ENCODE peak calls at places on chromosomes 13 and 19, in nine cellular contexts. S is cardiac muscle cell; Q is astrocyte; G is Jurkat, Clone E6-1; W is HFF-Myc; V is AG09309; Z is endodermal cell; J is GM23248; X is heart right ventricle. N is an unnamed sample.
A peak's percentile ranks its signal among the peaks of the same experiment; 100 is the strongest.

GRCh38 chr13:100542546-100543156 is 45.9 kb downstream of the GGACT start:
- DNase-seq in X (no peak), J (peak; percentile 69), G (peak; percentile 65), S (no peak), Z (no peak), W (no peak), Q (peak; percentile 25), V (peak; percentile 59), N (no peak)

GRCh38 chr19:39405930-39406655 is 554 bp upstream of the ZFP36 start:
- DNase-seq in Q (no peak), X (no peak), W (no peak), V (no peak), G (peak; percentile 80), J (peak; percentile 67), Z (peak; percentile 66), S (no peak), N (no peak)

GRCh38 chr13:29509999-29510586 is 85.4 kb downstream of the SLC7A1 start:
- DNase-seq in W (no peak), J (peak; percentile 88), V (no peak), X (no peak), Q (peak; percentile 61), S (no peak), G (no peak), Z (no peak), N (no peak)

GRCh38 chr13:44695520-44695919 is 119.4 kb upstream of the TSC22D1 start:
- DNase-seq in X (no peak), G (no peak), S (no peak), Q (no peak), W (no peak), J (no peak), V (no peak), Z (no peak), N (no peak)

GRCh38 chr13:48975101-48975925 is at the start of gene FNDC3A:
- DNase-seq in Q (peak; percentile 61), J (peak; percentile 77), X (peak; percentile 83), Z (peak; percentile 89), V (no peak), W (peak; percentile 36), G (peak; percentile 74), S (peak; percentile 88), N (no peak)

GRCh38 chr19:55460670-55461258 is 678 bp downstream of the ISOC2 start:
- DNase-seq in V (peak; percentile 52), W (no peak), J (peak; percentile 89), Z (peak; percentile 96), G (no peak), S (peak; percentile 90), X (peak; percentile 87), Q (peak; percentile 69), N (no peak)

GRCh38 chr13:94712812-94713555 is 639 bp upstream of the SOX21 start:
- DNase-seq in W (no peak), X (no peak), Q (peak; percentile 60), S (peak; percentile 72), V (peak; percentile 13), G (no peak), Z (peak; percentile 81), J (peak; percentile 70), N (no peak)

GRCh38 chr13:83878691-83879410 is 3.4 kb downstream of the SLITRK1 start:
- DNase-seq in X (no peak), W (no peak), S (peak; percentile 28), Z (peak; percentile 69), J (no peak), V (no peak), G (no peak), Q (no peak), N (no peak)

GRCh38 chr13:52969373-52969772 is 59.2 kb upstream of the OLFM4 start:
- DNase-seq in J (no peak), W (no peak), G (no peak), Z (no peak), V (no peak), S (no peak), X (no peak), Q (no peak), N (no peak)

GRCh38 chr19:43467276-43467675 is 1.9 kb upstream of the LYPD3 start:
- DNase-seq in J (no peak), X (no peak), W (no peak), V (no peak), Q (no peak), S (no peak), Z (no peak), G (no peak), N (no peak)

GRCh38 chr19:13839938-13840750 is 36.8 kb upstream of the NANOS3 start:
- DNase-seq in S (no peak), V (no peak), Z (peak; percentile 51), J (peak; percentile 94), X (peak; percentile 68), W (no peak), G (no peak), Q (no peak), N (no peak)

GRCh38 chr13:80463673-80464352 is 122.9 kb upstream of the SPRY2 start:
- DNase-seq in X (no peak), V (no peak), S (peak; percentile 5), Q (no peak), Z (no peak), W (no peak), J (no peak), G (no peak), N (no peak)

DNA sequence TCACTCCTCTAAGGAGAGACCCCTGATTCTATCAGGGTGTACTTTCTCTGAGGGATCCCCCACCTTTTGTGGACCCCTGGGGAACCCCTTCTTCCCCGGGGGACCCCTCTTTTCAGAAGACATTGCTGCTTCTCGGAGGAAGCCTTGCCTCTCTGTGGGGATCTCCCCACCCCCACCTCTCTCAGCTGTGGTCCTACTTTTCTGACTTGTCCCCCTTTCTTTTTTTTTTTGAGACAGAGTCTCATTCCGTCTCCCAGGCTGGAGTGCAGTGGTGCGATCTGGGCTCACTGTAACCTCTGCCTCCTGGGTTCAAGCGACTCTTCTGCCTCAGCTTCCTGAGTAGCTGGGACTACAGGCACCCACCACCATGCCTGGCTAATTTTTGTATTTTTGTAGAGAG is 18.4 kb upstream of the GATAD2A start:
- DNase-seq in X (no peak), J (no peak), Z (no peak), G (no peak), V (no peak), S (no peak), Q (no peak), W (no peak), N (no peak)
- H3K4me3 ChIP-seq in X (peak overlapping the region; percentile 82), J (peak overlapping the region; percentile 99), Z (peak overlapping the region; percentile 95), G (peak overlapping the region; percentile 87), V (peak overlapping the region; percentile 79), S (peak overlapping the region; percentile 75), Q (peak overlapping the region; percentile 79), W (peak overlapping the region; percentile 95), N (peak overlapping the region; percentile 98)

GRCh38 chr13:25169356-25169755 is 2.7 kb downstream of the AMER2 start:
- DNase-seq in S (no peak), V (no peak), Q (no peak), G (no peak), W (no peak), J (no peak), Z (no peak), X (no peak), N (no peak)

GRCh38 chr13:25168800-25169199 is 3.3 kb downstream of the AMER2 start:
- DNase-seq in V (no peak), X (no peak), G (no peak), S (no peak), J (no peak), Z (no peak), W (no peak), Q (no peak), N (no peak)

GRCh38 chr13:25167775-25168174 is 4.3 kb downstream of the AMER2 start:
- DNase-seq in G (no peak), X (no peak), W (no peak), Q (no peak), Z (no peak), J (no peak), S (no peak), V (no peak), N (no peak)

GRCh38 chr13:25165664-25166063 is 6.4 kb downstream of the AMER2 start:
- DNase-seq in V (no peak), W (no peak), G (no peak), X (no peak), Z (no peak), J (no peak), S (peak; percentile 52), Q (no peak), N (no peak)

GRCh38 chr13:25167349-25167748 is 4.7 kb downstream of the AMER2 start:
- DNase-seq in V (no peak), J (no peak), W (no peak), Q (no peak), G (no peak), X (no peak), Z (no peak), S (no peak), N (no peak)
- H3K4me3 ChIP-seq in V (no peak overlapping the region), J (no peak overlapping the region), W (no peak overlapping the region), Q (no peak overlapping the region), G (no peak overlapping the region), X (no peak overlapping the region), Z (no peak overlapping the region), S (no peak overlapping the region), N (no peak overlapping the region)

DNA sequence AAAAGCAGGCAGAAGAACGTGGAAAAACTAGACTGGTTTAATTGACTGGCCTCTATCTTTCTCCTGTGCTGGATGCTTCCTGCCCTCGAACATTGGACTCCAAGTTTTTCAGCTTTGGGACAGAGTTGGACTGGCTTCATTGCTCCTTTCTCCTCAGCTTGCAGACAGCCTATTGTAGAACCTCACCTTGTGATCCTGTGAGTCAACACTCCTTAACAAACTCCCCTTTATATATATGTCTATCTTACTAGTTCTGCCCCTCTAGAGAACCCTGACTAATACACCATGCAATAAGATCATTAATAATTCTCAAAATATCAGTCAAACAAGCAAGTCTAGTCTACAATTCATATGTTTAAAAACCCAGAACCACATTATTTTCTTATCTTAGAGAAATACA is 662.4 kb downstream of the TBC1D4 start:
- DNase-seq in G (no peak), Z (no peak), V (no peak), W (no peak), S (no peak), J (no peak), X (no peak), Q (peak; percentile 3), N (no peak)
- H3K4me3 ChIP-seq in G (no peak overlapping the region), Z (peak overlapping the region; percentile 33), V (no peak overlapping the region), W (no peak overlapping the region), S (no peak overlapping the region), J (no peak overlapping the region), X (no peak overlapping the region), Q (no peak overlapping the region), N (no peak overlapping the region)

GRCh38 chr13:113123226-113124150 is 889 bp downstream of the F10 start:
- DNase-seq in S (no peak), W (no peak), J (peak; percentile 38), X (no peak), G (no peak), V (no peak), Q (no peak), Z (peak; percentile 76), N (no peak)
- H3K4me3 ChIP-seq in S (no peak overlapping the region), W (peak overlapping the region; percentile 22), J (peak overlapping the region; percentile 53), X (peak overlapping the region; percentile 1), G (no peak overlapping the region), V (no peak overlapping the region), Q (no peak overlapping the region), Z (peak overlapping the region; percentile 57), N (no peak overlapping the region)

GRCh38 chr19:6070179-6071102 is 39.9 kb downstream of the RFX2 start:
- DNase-seq in V (no peak), J (no peak), G (no peak), S (no peak), W (no peak), X (no peak), Q (no peak), Z (no peak), N (no peak)
- H3K4me3 ChIP-seq in V (no peak overlapping the region), J (no peak overlapping the region), G (no peak overlapping the region), S (no peak overlapping the region), W (no peak overlapping the region), X (no peak overlapping the region), Q (no peak overlapping the region), Z (no peak overlapping the region), N (no peak overlapping the region)

N was measured in epithelial cell of proximal tubule.